ENCODE peak calls at places on chromosomes 5 and 9, in eight cellular contexts. One of them, this sample, is unnamed.

GRCh38 chr5:159286420-159287035 is 23.4 kb downstream of the UBLCP1 start:
- DNase-seq in mammary epithelial cell: peak; percentile 35
- DNase-seq in A549: no peak
- DNase-seq in HCT116: no peak
- DNase-seq in PC-3: peak; percentile 49
- DNase-seq in neural progenitor cell: peak; percentile 60
- DNase-seq in GM23338: peak; percentile 64
- DNase-seq in H9: no peak
- DNase-seq in this sample: peak; percentile 52

GRCh38 chr5:158727771-158728311 is 371.9 kb downstream of the EBF1 start:
- DNase-seq in mammary epithelial cell: no peak
- DNase-seq in A549: no peak
- DNase-seq in HCT116: no peak
- DNase-seq in PC-3: no peak
- DNase-seq in neural progenitor cell: no peak
- DNase-seq in GM23338: no peak
- DNase-seq in H9: no peak
- DNase-seq in this sample: no peak

GRCh38 chr9:132283165-132283564 is 71.6 kb downstream of the SETX start:
- DNase-seq in mammary epithelial cell: no peak
- DNase-seq in A549: no peak
- DNase-seq in HCT116: no peak
- DNase-seq in PC-3: no peak
- DNase-seq in neural progenitor cell: no peak
- DNase-seq in GM23338: no peak
- DNase-seq in H9: no peak
- DNase-seq in this sample: no peak

GRCh38 chr9:86946712-86947145 is 577 bp downstream of the GAS1 start:
- DNase-seq in mammary epithelial cell: no peak
- DNase-seq in A549: peak; percentile 8
- DNase-seq in HCT116: no peak
- DNase-seq in PC-3: no peak
- DNase-seq in neural progenitor cell: no peak
- DNase-seq in GM23338: no peak
- DNase-seq in H9: peak; percentile 48
- DNase-seq in this sample: no peak

GRCh38 chr5:132799392-132799791 is 13.7 kb upstream of the SOWAHA start:
- DNase-seq in mammary epithelial cell: peak; percentile 41
- DNase-seq in A549: no peak
- DNase-seq in HCT116: no peak
- DNase-seq in PC-3: no peak
- DNase-seq in neural progenitor cell: no peak
- DNase-seq in GM23338: no peak
- DNase-seq in H9: no peak
- DNase-seq in this sample: no peak

GRCh38 chr9:12232836-12233235 is 460.3 kb upstream of the TYRP1 start:
- DNase-seq in mammary epithelial cell: no peak
- DNase-seq in A549: no peak
- DNase-seq in HCT116: no peak
- DNase-seq in PC-3: no peak
- DNase-seq in neural progenitor cell: no peak
- DNase-seq in GM23338: no peak
- DNase-seq in H9: no peak
- DNase-seq in this sample: no peak

GRCh38 chr9:135077497-135078200 is 9.8 kb upstream of the OLFM1 start:
- DNase-seq in mammary epithelial cell: no peak
- DNase-seq in A549: peak; percentile 49
- DNase-seq in HCT116: no peak
- DNase-seq in PC-3: peak; percentile 3
- DNase-seq in neural progenitor cell: peak; percentile 84
- DNase-seq in GM23338: peak; percentile 81
- DNase-seq in H9: peak; percentile 72
- DNase-seq in this sample: no peak

GRCh38 chr5:142015781-142016533 is 3.1 kb upstream of the GNPDA1 start:
- DNase-seq in mammary epithelial cell: peak; percentile 66
- DNase-seq in A549: no peak
- DNase-seq in HCT116: no peak
- DNase-seq in PC-3: peak; percentile 72
- DNase-seq in neural progenitor cell: no peak
- DNase-seq in GM23338: no peak
- DNase-seq in H9: no peak
- DNase-seq in this sample: peak; percentile 26

GRCh38 chr5:60972225-60972624 is 27.2 kb downstream of the NDUFAF2 start:
- DNase-seq in mammary epithelial cell: peak; percentile 28
- DNase-seq in A549: no peak
- DNase-seq in HCT116: no peak
- DNase-seq in PC-3: no peak
- DNase-seq in neural progenitor cell: no peak
- DNase-seq in GM23338: no peak
- DNase-seq in H9: no peak
- DNase-seq in this sample: no peak

GRCh38 chr9:18490591-18491370 is 16.8 kb downstream of the ADAMTSL1 start:
- DNase-seq in mammary epithelial cell: peak; percentile 96
- DNase-seq in A549: no peak
- DNase-seq in HCT116: no peak
- DNase-seq in PC-3: peak; percentile 92
- DNase-seq in neural progenitor cell: no peak
- DNase-seq in GM23338: no peak
- DNase-seq in H9: no peak
- DNase-seq in this sample: no peak

GRCh38 chr9:105385372-105385985 is 62.4 kb upstream of the FSD1L start:
- DNase-seq in mammary epithelial cell: peak; percentile 49
- DNase-seq in A549: no peak
- DNase-seq in HCT116: no peak
- DNase-seq in PC-3: no peak
- DNase-seq in neural progenitor cell: no peak
- DNase-seq in GM23338: peak; percentile 27
- DNase-seq in H9: no peak
- DNase-seq in this sample: peak; percentile 59

GRCh38 chr9:33453286-33453882 is 6.0 kb upstream of the AQP3 start:
- DNase-seq in mammary epithelial cell: no peak
- DNase-seq in A549: no peak
- DNase-seq in HCT116: no peak
- DNase-seq in PC-3: no peak
- DNase-seq in neural progenitor cell: no peak
- DNase-seq in GM23338: no peak
- DNase-seq in H9: no peak
- DNase-seq in this sample: peak; percentile 29

GRCh38 chr5:59769832-59770231 is 123.7 kb downstream of the PDE4D start:
- DNase-seq in mammary epithelial cell: no peak
- DNase-seq in A549: no peak
- DNase-seq in HCT116: no peak
- DNase-seq in PC-3: peak; percentile 41
- DNase-seq in neural progenitor cell: no peak
- DNase-seq in GM23338: no peak
- DNase-seq in H9: no peak
- DNase-seq in this sample: no peak

GRCh38 chr5:59767753-59768159 is 125.8 kb downstream of the PDE4D start:
- DNase-seq in mammary epithelial cell: peak; percentile 81
- DNase-seq in A549: no peak
- DNase-seq in HCT116: no peak
- DNase-seq in PC-3: no peak
- DNase-seq in neural progenitor cell: no peak
- DNase-seq in GM23338: no peak
- DNase-seq in H9: no peak
- DNase-seq in this sample: no peak

GRCh38 chr5:59769041-59769360 is 124.5 kb downstream of the PDE4D start:
- DNase-seq in mammary epithelial cell: no peak
- DNase-seq in A549: no peak
- DNase-seq in HCT116: no peak
- DNase-seq in PC-3: no peak
- DNase-seq in neural progenitor cell: no peak
- DNase-seq in GM23338: no peak
- DNase-seq in H9: no peak
- DNase-seq in this sample: no peak

GRCh38 chr5:59766394-59766793 is 127.1 kb downstream of the PDE4D start:
- DNase-seq in mammary epithelial cell: no peak
- DNase-seq in A549: no peak
- DNase-seq in HCT116: no peak
- DNase-seq in PC-3: no peak
- DNase-seq in neural progenitor cell: no peak
- DNase-seq in GM23338: no peak
- DNase-seq in H9: no peak
- DNase-seq in this sample: no peak

GRCh38 chr5:59768204-59769040 is 125.1 kb downstream of the PDE4D start:
- DNase-seq in mammary epithelial cell: peak; percentile 81
- DNase-seq in A549: no peak
- DNase-seq in HCT116: no peak
- DNase-seq in PC-3: peak; percentile 65
- DNase-seq in neural progenitor cell: peak; percentile 93
- DNase-seq in GM23338: peak; percentile 81
- DNase-seq in H9: peak; percentile 69
- DNase-seq in this sample: no peak
- H3K4me2 ChIP-seq in mammary epithelial cell: peak overlapping the region; percentile 87
- H3K4me2 ChIP-seq in A549: peak overlapping the region; percentile 94
- H3K4me2 ChIP-seq in HCT116: no peak overlapping the region
- H3K4me2 ChIP-seq in PC-3: peak overlapping the region; percentile 83
- H3K4me2 ChIP-seq in neural progenitor cell: peak overlapping the region; percentile 77
- H3K4me2 ChIP-seq in GM23338: peak overlapping the region; percentile 96
- H3K4me2 ChIP-seq in H9: peak overlapping the region; percentile 89
- H3K4me2 ChIP-seq in this sample: no peak overlapping the region

GRCh38 chr5:181121675-181122561 is 9.1 kb downstream of the OR2V1 start:
- DNase-seq in mammary epithelial cell: no peak
- DNase-seq in A549: no peak
- DNase-seq in HCT116: no peak
- DNase-seq in PC-3: no peak
- DNase-seq in neural progenitor cell: no peak
- DNase-seq in GM23338: peak; percentile 52
- DNase-seq in H9: no peak
- DNase-seq in this sample: no peak

GRCh38 chr5:181120311-181120710 is 10.7 kb downstream of the OR2V1 start:
- DNase-seq in mammary epithelial cell: peak; percentile 31
- DNase-seq in A549: no peak
- DNase-seq in HCT116: no peak
- DNase-seq in PC-3: peak; percentile 80
- DNase-seq in neural progenitor cell: no peak
- DNase-seq in GM23338: no peak
- DNase-seq in H9: no peak
- DNase-seq in this sample: no peak

GRCh38 chr5:181118369-181118768 is 12.6 kb downstream of the OR2V1 start:
- DNase-seq in mammary epithelial cell: no peak
- DNase-seq in A549: no peak
- DNase-seq in HCT116: no peak
- DNase-seq in PC-3: no peak
- DNase-seq in neural progenitor cell: no peak
- DNase-seq in GM23338: no peak
- DNase-seq in H9: no peak
- DNase-seq in this sample: no peak

GRCh38 chr5:181119105-181119504 is 11.9 kb downstream of the OR2V1 start:
- DNase-seq in mammary epithelial cell: no peak
- DNase-seq in A549: no peak
- DNase-seq in HCT116: no peak
- DNase-seq in PC-3: no peak
- DNase-seq in neural progenitor cell: no peak
- DNase-seq in GM23338: no peak
- DNase-seq in H9: no peak
- DNase-seq in this sample: no peak

GRCh38 chr5:181120761-181121160 is 10.2 kb downstream of the OR2V1 start:
- DNase-seq in mammary epithelial cell: no peak
- DNase-seq in A549: no peak
- DNase-seq in HCT116: no peak
- DNase-seq in PC-3: peak; percentile 65
- DNase-seq in neural progenitor cell: no peak
- DNase-seq in GM23338: no peak
- DNase-seq in H9: no peak
- DNase-seq in this sample: no peak
- H3K4me2 ChIP-seq in mammary epithelial cell: peak overlapping the region; percentile 2
- H3K4me2 ChIP-seq in A549: peak overlapping the region; percentile 14
- H3K4me2 ChIP-seq in HCT116: peak overlapping the region; percentile 42
- H3K4me2 ChIP-seq in PC-3: peak overlapping the region; percentile 66
- H3K4me2 ChIP-seq in neural progenitor cell: no peak overlapping the region
- H3K4me2 ChIP-seq in GM23338: no peak overlapping the region
- H3K4me2 ChIP-seq in H9: no peak overlapping the region
- H3K4me2 ChIP-seq in this sample: no peak overlapping the region

GRCh38 chr5:155285673-155286072 is 272.1 kb downstream of the KIF4B start:
- DNase-seq in mammary epithelial cell: no peak
- DNase-seq in A549: no peak
- DNase-seq in HCT116: no peak
- DNase-seq in PC-3: no peak
- DNase-seq in neural progenitor cell: no peak
- DNase-seq in GM23338: no peak
- DNase-seq in H9: no peak
- DNase-seq in this sample: no peak
- H3K4me2 ChIP-seq in mammary epithelial cell: no peak overlapping the region
- H3K4me2 ChIP-seq in A549: no peak overlapping the region
- H3K4me2 ChIP-seq in HCT116: no peak overlapping the region
- H3K4me2 ChIP-seq in PC-3: no peak overlapping the region
- H3K4me2 ChIP-seq in neural progenitor cell: no peak overlapping the region
- H3K4me2 ChIP-seq in GM23338: peak overlapping the region; percentile 69
- H3K4me2 ChIP-seq in H9: no peak overlapping the region
- H3K4me2 ChIP-seq in this sample: no peak overlapping the region

GRCh38 chr9:35688558-35689350 is 971 bp downstream of the TPM2 start:
- DNase-seq in mammary epithelial cell: peak; percentile 83
- DNase-seq in A549: no peak
- DNase-seq in HCT116: peak; percentile 33
- DNase-seq in PC-3: peak; percentile 86
- DNase-seq in neural progenitor cell: no peak
- DNase-seq in GM23338: no peak
- DNase-seq in H9: no peak
- DNase-seq in this sample: no peak

GRCh38 chr9:35687306-35687705 is 2.4 kb downstream of the TPM2 start:
- DNase-seq in mammary epithelial cell: no peak
- DNase-seq in A549: peak; percentile 43
- DNase-seq in HCT116: no peak
- DNase-seq in PC-3: no peak
- DNase-seq in neural progenitor cell: no peak
- DNase-seq in GM23338: no peak
- DNase-seq in H9: no peak
- DNase-seq in this sample: peak; percentile 20

GRCh38 chr9:35686222-35687203 is 3.2 kb downstream of the TPM2 start:
- DNase-seq in mammary epithelial cell: no peak
- DNase-seq in A549: no peak
- DNase-seq in HCT116: no peak
- DNase-seq in PC-3: no peak
- DNase-seq in neural progenitor cell: no peak
- DNase-seq in GM23338: no peak
- DNase-seq in H9: no peak
- DNase-seq in this sample: peak; percentile 80

GRCh38 chr9:35689351-35689600 is 449 bp downstream of the TPM2 start:
- DNase-seq in mammary epithelial cell: no peak
- DNase-seq in A549: peak; percentile 20
- DNase-seq in HCT116: no peak
- DNase-seq in PC-3: no peak
- DNase-seq in neural progenitor cell: no peak
- DNase-seq in GM23338: no peak
- DNase-seq in H9: no peak
- DNase-seq in this sample: no peak

DNA sequence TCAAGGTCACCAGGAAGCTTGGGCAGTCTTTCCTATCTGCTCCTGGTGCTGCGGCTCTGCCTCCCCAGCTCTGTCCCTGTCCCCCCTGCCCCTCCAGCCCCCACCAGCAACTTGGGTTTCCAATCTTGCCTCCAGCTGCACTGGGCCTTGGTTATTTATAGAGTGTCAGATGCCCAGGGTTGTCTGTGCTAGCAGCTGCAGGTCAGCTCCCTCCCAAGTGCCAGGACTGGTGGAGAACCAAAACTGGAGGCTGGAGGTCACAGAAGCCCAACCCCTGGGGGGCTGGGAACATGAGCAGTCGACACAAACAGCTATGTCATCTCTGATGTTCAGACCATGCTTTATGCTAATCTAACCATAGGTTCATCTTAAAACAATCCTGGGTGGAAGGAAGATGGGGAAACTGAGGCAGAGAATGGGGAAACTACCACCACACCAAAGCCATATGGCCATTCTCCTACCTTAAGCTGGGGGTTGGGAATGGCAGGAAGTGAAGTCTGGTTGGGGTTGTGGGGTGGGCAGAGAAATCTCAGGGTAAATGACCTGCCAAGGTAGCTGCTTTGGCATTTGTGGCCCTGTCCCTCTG is 1.7 kb downstream of the TPM2 start:
- DNase-seq in mammary epithelial cell: no peak
- DNase-seq in A549: no peak
- DNase-seq in HCT116: no peak
- DNase-seq in PC-3: no peak
- DNase-seq in neural progenitor cell: no peak
- DNase-seq in GM23338: no peak
- DNase-seq in H9: no peak
- DNase-seq in this sample: no peak
- H3K4me2 ChIP-seq in mammary epithelial cell: peak overlapping the region; percentile 96
- H3K4me2 ChIP-seq in A549: peak overlapping the region; percentile 79
- H3K4me2 ChIP-seq in HCT116: peak overlapping the region; percentile 90
- H3K4me2 ChIP-seq in PC-3: peak overlapping the region; percentile 88
- H3K4me2 ChIP-seq in neural progenitor cell: peak overlapping the region; percentile 89
- H3K4me2 ChIP-seq in GM23338: peak overlapping the region; percentile 96
- H3K4me2 ChIP-seq in H9: peak overlapping the region; percentile 67
- H3K4me2 ChIP-seq in this sample: peak overlapping the region; percentile 60

This sample was measured in OCI-LY7.